ENCODE peak calls at places on chromosomes 13 and 19, in eight cellular contexts. U is M059J; Y is activated T-cell treated with anti-CD3 and anti-CD28 coated beads for 1 hour; G is B cell; A is HT-29; E is stimulated activated CD4-positive, alpha-beta T cell treated with anti-CD3 and anti-CD28 coated beads, Interleukin-4, amount 100 ng/mL, for 4 hours; K is foreskin fibroblast; X is GM23248. V is an unnamed sample.

GRCh38 chr13:45628094-45628493 is 12.6 kb upstream of the ERICH6B start:
- DNase-seq in U (no peak), Y (no peak), G (no peak), A (no peak), E (no peak), K (no peak), X (no peak), V (no peak)

GRCh38 chr19:40139533-40140287 is 49.0 kb upstream of the ZNF780A start:
- DNase-seq in U (peak; percentile 51), Y (no peak), G (peak; percentile 70), A (peak; percentile 83), E (no peak), K (peak; percentile 32), X (peak; percentile 78), V (no peak)

GRCh38 chr13:113616991-113617749 is 32.6 kb downstream of the TFDP1 start:
- DNase-seq in U (no peak), Y (no peak), G (no peak), A (no peak), E (no peak), K (peak; percentile 12), X (no peak), V (no peak)

GRCh38 chr19:6229216-6229913 is 50.4 kb downstream of the MLLT1 start:
- DNase-seq in U (no peak), Y (no peak), G (no peak), A (no peak), E (no peak), K (no peak), X (no peak), V (no peak)

GRCh38 chr13:99501135-99501951 is at the start of gene TM9SF2:
- DNase-seq in U (peak; percentile 94), Y (peak; percentile 93), G (peak; percentile 98), A (peak; percentile 99), E (peak; percentile 93), K (peak; percentile 97), X (peak; percentile 97), V (peak; percentile 99)

GRCh38 chr19:29415507-29415906 is 110.3 kb upstream of the VSTM2B start:
- DNase-seq in U (no peak), Y (no peak), G (no peak), A (no peak), E (no peak), K (no peak), X (peak; percentile 12), V (no peak)

GRCh38 chr19:38917921-38918491 is 6.0 kb upstream of the CCER2 start:
- DNase-seq in U (peak; percentile 26), Y (no peak), G (no peak), A (peak; percentile 83), E (no peak), K (no peak), X (peak; percentile 30), V (no peak)

GRCh38 chr19:10763828-10764339 is 46.0 kb downstream of the DNM2 start:
- DNase-seq in U (no peak), Y (no peak), G (no peak), A (no peak), E (no peak), K (no peak), X (no peak), V (no peak)

GRCh38 chr19:14063100-14063499 is 1.2 kb upstream of the PALM3 start:
- DNase-seq in U (no peak), Y (no peak), G (no peak), A (no peak), E (no peak), K (no peak), X (peak; percentile 56), V (no peak)

GRCh38 chr19:40312533-40312932 is 27.4 kb upstream of the AKT2 start:
- DNase-seq in U (no peak), Y (no peak), G (no peak), A (no peak), E (no peak), K (no peak), X (no peak), V (no peak)

GRCh38 chr19:5719274-5719960 is 529 bp downstream of the LONP1 start:
- DNase-seq in U (peak; percentile 50), Y (no peak), G (no peak), A (peak; percentile 33), E (no peak), K (no peak), X (peak; percentile 74), V (no peak)

GRCh38 chr13:22107549-22107948 is 436.7 kb downstream of the FGF9 start:
- DNase-seq in U (no peak), Y (no peak), G (no peak), A (peak; percentile 42), E (no peak), K (no peak), X (no peak), V (no peak)

GRCh38 chr13:60591348-60591747 is 194.3 kb downstream of the TDRD3 start:
- DNase-seq in U (peak; percentile 91), Y (no peak), G (no peak), A (no peak), E (no peak), K (no peak), X (peak; percentile 85), V (no peak)

GRCh38 chr19:610801-611505 is 21.3 kb downstream of the HCN2 start:
- DNase-seq in U (peak; percentile 93), Y (peak; percentile 44), G (peak; percentile 54), A (no peak), E (peak; percentile 57), K (peak; percentile 66), X (peak; percentile 81), V (no peak)

GRCh38 chr13:25654332-25654731 is 282.6 kb downstream of the ATP8A2 start:
- DNase-seq in U (peak; percentile 71), Y (no peak), G (no peak), A (no peak), E (no peak), K (no peak), X (no peak), V (no peak)

GRCh38 chr13:104450006-104450405 is 1383.8 kb upstream of the SLC10A2 start:
- DNase-seq in U (peak; percentile 69), Y (no peak), G (no peak), A (no peak), E (no peak), K (no peak), X (no peak), V (no peak)

GRCh38 chr13:35557475-35557874 is 81.0 kb upstream of the MAB21L1 start:
- DNase-seq in U (no peak), Y (no peak), G (no peak), A (no peak), E (no peak), K (no peak), X (no peak), V (no peak)

GRCh38 chr13:49774376-49775005 is 18.0 kb downstream of the KPNA3 start:
- DNase-seq in U (no peak), Y (no peak), G (no peak), A (no peak), E (no peak), K (no peak), X (no peak), V (no peak)

GRCh38 chr19:50384685-50385535 is 763 bp downstream of the POLD1 start:
- DNase-seq in U (no peak), Y (no peak), G (peak; percentile 33), A (peak; percentile 62), E (no peak), K (peak; percentile 28), X (peak; percentile 66), V (no peak)

GRCh38 chr13:27621116-27621365 is 651 bp upstream of the POLR1D start:
- DNase-seq in U (no peak), Y (peak; percentile 29), G (no peak), A (no peak), E (no peak), K (no peak), X (no peak), V (no peak)

GRCh38 chr13:98254541-98254940 is 77.5 kb upstream of the RNF113B start:
- DNase-seq in U (no peak), Y (no peak), G (no peak), A (no peak), E (no peak), K (peak; percentile 74), X (peak; percentile 85), V (no peak)

GRCh38 chr13:41512441-41512840 is 55.1 kb downstream of the RGCC start:
- DNase-seq in U (no peak), Y (no peak), G (peak; percentile 69), A (no peak), E (no peak), K (no peak), X (no peak), V (no peak)

GRCh38 chr19:39164289-39164688 is 32.5 kb upstream of the NCCRP1 start:
- DNase-seq in U (no peak), Y (no peak), G (no peak), A (no peak), E (no peak), K (no peak), X (no peak), V (peak; percentile 11)

GRCh38 chr19:47253467-47253881 is 2.9 kb upstream of the CCDC9 start:
- DNase-seq in U (peak; percentile 95), Y (no peak), G (no peak), A (peak; percentile 22), E (no peak), K (peak; percentile 76), X (peak; percentile 91), V (no peak)

GRCh38 chr19:30861896-30862295 is 487.3 kb downstream of the TSHZ3 start:
- DNase-seq in U (no peak), Y (no peak), G (no peak), A (no peak), E (no peak), K (no peak), X (no peak), V (no peak)

GRCh38 chr19:19858751-19859150 is 6.9 kb upstream of the ZNF253 start:
- DNase-seq in U (no peak), Y (no peak), G (no peak), A (no peak), E (no peak), K (no peak), X (no peak), V (no peak)